ENCODE peak calls at places on chromosome 6, in seven cellular contexts. P is upper lobe of left lung, B is psoas muscle, H is upper lobe of right lung, W is esophagus squamous epithelium, Y is adrenal gland, O is GM23338. Q is an unnamed sample.

GRCh38 chr6:30219244-30219643 is 6.0 kb upstream of the TRIM26 start:
- DNase-seq in P (no peak), B (no peak), H (no peak), W (no peak), Y (no peak), O (peak), Q (no peak)

GRCh38 chr6:56259682-56260081 is 12.3 kb upstream of the COL21A1 start:
- DNase-seq in P (no peak), B (no peak), H (no peak), W (no peak), Y (no peak), O (no peak), Q (peak)

GRCh38 chr6:88840806-88841539 is 122.4 kb downstream of the RNGTT start:
- DNase-seq in P (no peak), B (no peak), H (no peak), W (no peak), Y (no peak), O (no peak), Q (no peak)

GRCh38 chr6:47132724-47133123 is 90.6 kb upstream of the ADGRF1 start:
- DNase-seq in P (no peak), B (no peak), H (no peak), W (no peak), Y (no peak), O (no peak), Q (no peak)

GRCh38 chr6:131694832-131695426 is 6.3 kb downstream of the OR2A4 start:
- DNase-seq in P (no peak), B (peak), H (no peak), W (no peak), Y (peak), O (peak), Q (peak)

GRCh38 chr6:13769655-13770053 is 44.7 kb downstream of the MCUR1 start:
- DNase-seq in P (peak), B (no peak), H (no peak), W (no peak), Y (no peak), O (peak), Q (no peak)

GRCh38 chr6:113169484-113169883 is 687.7 kb upstream of the MARCKS start:
- DNase-seq in P (no peak), B (no peak), H (no peak), W (no peak), Y (no peak), O (no peak), Q (no peak)

GRCh38 chr6:163321717-163322116 is 92.8 kb upstream of the QKI start:
- DNase-seq in P (no peak), B (no peak), H (no peak), W (no peak), Y (no peak), O (no peak), Q (no peak)

GRCh38 chr6:163793584-163793983 is 379.1 kb downstream of the QKI start:
- DNase-seq in P (no peak), B (no peak), H (no peak), W (no peak), Y (no peak), O (no peak), Q (peak)

GRCh38 chr6:73648166-73648565 is 5.6 kb downstream of the SLC17A5 start:
- DNase-seq in P (no peak), B (no peak), H (no peak), W (no peak), Y (no peak), O (no peak), Q (no peak)

GRCh38 chr6:44078795-44079671 is 48.2 kb downstream of the MRPL14 start:
- DNase-seq in P (no peak), B (peak), H (no peak), W (no peak), Y (peak), O (peak), Q (no peak)

GRCh38 chr6:36510365-36510764 is 36.9 kb downstream of the STK38 start:
- DNase-seq in P (no peak), B (no peak), H (no peak), W (no peak), Y (no peak), O (no peak), Q (no peak)

GRCh38 chr6:134735461-134735860 is 214.4 kb downstream of the ALDH8A1 start:
- DNase-seq in P (no peak), B (no peak), H (no peak), W (no peak), Y (no peak), O (no peak), Q (no peak)

GRCh38 chr6:3516094-3516493 is 59.2 kb upstream of the SLC22A23 start:
- DNase-seq in P (no peak), B (no peak), H (no peak), W (no peak), Y (peak), O (no peak), Q (no peak)

GRCh38 chr6:36226648-36227047 is 30.1 kb downstream of the BRPF3 start:
- DNase-seq in P (no peak), B (no peak), H (no peak), W (no peak), Y (no peak), O (no peak), Q (no peak)

GRCh38 chr6:139250296-139251274 is 41.2 kb downstream of the TXLNB start:
- DNase-seq in P (no peak), B (peak), H (no peak), W (no peak), Y (peak), O (peak), Q (peak)

GRCh38 chr6:125791151-125791819 is 525 bp downstream of the NCOA7 start:
- DNase-seq in P (no peak), B (no peak), H (no peak), W (no peak), Y (peak), O (peak), Q (no peak)

GRCh38 chr6:3882865-3883264 is 33.7 kb downstream of the FAM50B start:
- DNase-seq in P (no peak), B (no peak), H (no peak), W (no peak), Y (no peak), O (no peak), Q (peak)

GRCh38 chr6:147103641-147104040 is 100.6 kb upstream of the STXBP5 start:
- DNase-seq in P (no peak), B (no peak), H (no peak), W (no peak), Y (no peak), O (no peak), Q (no peak)

GRCh38 chr6:106939208-106939607 is 35.3 kb downstream of the CD24 start:
- DNase-seq in P (no peak), B (no peak), H (no peak), W (no peak), Y (no peak), O (no peak), Q (no peak)

DNA sequence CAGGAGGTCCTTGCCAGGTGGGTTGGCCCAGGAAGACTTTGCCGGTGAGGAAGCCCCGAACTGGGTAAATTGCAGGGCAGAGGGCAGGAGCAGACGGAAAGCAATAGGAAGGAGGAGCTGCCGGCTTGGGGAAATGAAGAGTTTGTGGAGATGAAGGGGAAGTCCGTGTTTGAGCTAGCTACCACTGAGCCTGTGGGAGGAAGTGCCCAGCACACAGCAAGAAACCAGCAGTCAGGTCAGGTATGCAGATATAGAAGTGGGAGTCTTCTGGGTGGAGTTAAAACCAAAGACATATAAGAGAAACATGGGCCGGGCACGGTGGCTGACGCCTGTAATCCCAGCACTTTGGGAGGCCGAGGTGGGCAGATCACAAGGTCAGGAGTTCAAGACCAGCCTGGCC is 34.7 kb downstream of the CD24 start:
- DNase-seq in P (no peak), B (no peak), H (no peak), W (no peak), Y (no peak), O (no peak), Q (no peak)
- TF ChIP-seq CTCF in P (no peak), B (no peak), H (no peak), W (no peak), Y (no peak), O (no peak), Q (no peak)

GRCh38 chr6:108755257-108756240 is 92.7 kb upstream of the ARMC2 start:
- DNase-seq in P (no peak), B (no peak), H (no peak), W (no peak), Y (no peak), O (no peak), Q (peak)
- H3K4me3 ChIP-seq in P (no peak), B (no peak), H (no peak), W (no peak), Y (no peak), O (no peak), Q (no peak)

GRCh38 chr6:6560909-6561308 is 27.6 kb upstream of the LY86 start:
- DNase-seq in P (no peak), B (no peak), H (no peak), W (no peak), Y (no peak), O (no peak), Q (no peak)
- TF ChIP-seq CTCF in P (no peak), B (no peak), H (no peak), W (no peak), Y (no peak), O (peak), Q (no peak)

GRCh38 chr6:109092074-109092473 is 2.6 kb downstream of the SESN1 start:
- DNase-seq in P (no peak), B (no peak), H (no peak), W (no peak), Y (no peak), O (no peak), Q (no peak)
- H3K4me3 ChIP-seq in P (no peak), B (peak), H (peak), W (no peak), Y (peak), O (peak), Q (no peak)

GRCh38 chr6:31945507-31946369 is at the start of gene CFB:
- DNase-seq in P (no peak), B (peak), H (peak), W (no peak), Y (peak), O (peak), Q (peak)

GRCh38 chr6:31945154-31945506 is 765 bp upstream of the CFB start:
- DNase-seq in P (no peak), B (no peak), H (no peak), W (no peak), Y (no peak), O (no peak), Q (no peak)

GRCh38 chr6:31943742-31944141 is 2.2 kb upstream of the CFB start:
- DNase-seq in P (no peak), B (no peak), H (no peak), W (no peak), Y (no peak), O (no peak), Q (no peak)

GRCh38 chr6:31935829-31936228 is 8.3 kb downstream of the C2 start:
- DNase-seq in P (no peak), B (no peak), H (no peak), W (no peak), Y (no peak), O (no peak), Q (no peak)

DNA sequence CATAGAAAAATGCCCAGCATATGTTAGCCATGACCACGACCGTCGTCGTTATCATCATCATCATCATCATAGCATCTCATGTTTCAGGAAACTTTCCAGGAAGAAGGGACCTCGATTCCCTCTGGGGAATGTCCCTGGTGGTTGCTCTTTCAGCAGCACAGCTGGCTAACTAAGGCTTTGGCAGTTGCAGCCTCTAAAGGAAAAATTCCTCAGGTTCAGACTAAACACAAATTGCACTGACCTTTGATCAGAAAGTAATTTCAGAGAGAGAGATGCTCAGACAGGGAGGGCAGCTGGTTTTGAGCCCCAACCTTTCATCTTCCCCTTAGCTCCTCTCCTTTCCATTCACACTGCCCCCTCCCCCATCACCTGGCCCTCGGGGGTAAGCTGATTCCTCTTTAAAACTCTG is 5.6 kb upstream of the CFB start:
- DNase-seq in P (no peak), B (no peak), H (no peak), W (no peak), Y (no peak), O (peak), Q (no peak)
- TF ChIP-seq CTCF in P (no peak), B (no peak), H (no peak), W (no peak), Y (no peak), O (no peak), Q (no peak)

GRCh38 chr6:87281426-87281825 is 41.0 kb upstream of the SMIM8 start:
- DNase-seq in P (no peak), B (no peak), H (no peak), W (no peak), Y (no peak), O (peak), Q (no peak)

GRCh38 chr6:87287251-87287650 is 35.1 kb upstream of the SMIM8 start:
- DNase-seq in P (no peak), B (no peak), H (no peak), W (no peak), Y (no peak), O (peak), Q (no peak)

GRCh38 chr6:87279051-87279595 is 43.3 kb upstream of the SMIM8 start:
- DNase-seq in P (no peak), B (no peak), H (no peak), W (no peak), Y (no peak), O (no peak), Q (no peak)

GRCh38 chr6:87282743-87283142 is 39.6 kb upstream of the SMIM8 start:
- DNase-seq in P (no peak), B (no peak), H (no peak), W (no peak), Y (no peak), O (no peak), Q (no peak)

DNA sequence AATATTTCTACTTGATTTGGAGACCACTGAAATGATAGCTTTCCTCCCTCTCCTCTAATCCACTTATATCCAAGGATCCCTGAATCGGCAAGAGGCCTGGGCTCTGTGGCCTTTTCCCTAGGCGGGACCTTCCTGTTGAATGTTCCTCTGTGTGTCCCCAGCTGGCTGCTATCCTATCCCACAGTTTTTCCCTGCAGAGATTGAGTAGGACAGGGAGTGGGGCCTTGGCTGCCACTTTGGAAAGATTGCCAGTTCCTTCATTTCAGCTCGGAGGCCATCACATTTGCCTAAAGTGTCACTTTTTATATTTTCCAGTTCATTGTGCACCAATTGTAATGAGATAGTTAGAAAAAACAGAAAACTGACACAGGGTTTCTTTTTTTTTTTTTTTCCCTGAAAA is 38.9 kb upstream of the SMIM8 start:
- DNase-seq in P (no peak), B (no peak), H (no peak), W (no peak), Y (no peak), O (no peak), Q (no peak)
- H3K4me3 ChIP-seq in P (no peak), B (no peak), H (no peak), W (no peak), Y (no peak), O (no peak), Q (no peak)

Q was measured in AG09309.